ENCODE peak calls at places on chromosome 19, in six cellular contexts. One of them, this sample, is unnamed.

GRCh38 chr19:33280351-33280921 is 21.9 kb downstream of the CEBPA start:
- DNase-seq in dorsolateral prefrontal cortex: no peak
- DNase-seq in NCI-H774: no peak
- DNase-seq in stimulated activated CD8-positive, alpha-beta memory T cell treated with anti-CD3 and anti-CD28 coated beads, Interleukin-12 subunit alpha, Interleukin-12 subunit beta, amount 100 ng/mL, for 4 hours: no peak
- DNase-seq in activated effector memory CD4-positive, alpha-beta T cell treated with anti-CD3 and anti-CD28 coated beads, Interleukin-2, amount 50 U/mL, for 16 hours: no peak
- DNase-seq in amygdala: no peak
- DNase-seq in this sample: peak; percentile 80

GRCh38 chr19:36894849-36895383 is 21.2 kb downstream of the ZNF829 start:
- DNase-seq in dorsolateral prefrontal cortex: no peak
- DNase-seq in NCI-H774: no peak
- DNase-seq in stimulated activated CD8-positive, alpha-beta memory T cell treated with anti-CD3 and anti-CD28 coated beads, Interleukin-12 subunit alpha, Interleukin-12 subunit beta, amount 100 ng/mL, for 4 hours: no peak
- DNase-seq in activated effector memory CD4-positive, alpha-beta T cell treated with anti-CD3 and anti-CD28 coated beads, Interleukin-2, amount 50 U/mL, for 16 hours: no peak
- DNase-seq in amygdala: no peak
- DNase-seq in this sample: no peak

GRCh38 chr19:20318616-20319015 is 151.6 kb downstream of the ZNF486 start:
- DNase-seq in dorsolateral prefrontal cortex: no peak
- DNase-seq in NCI-H774: no peak
- DNase-seq in stimulated activated CD8-positive, alpha-beta memory T cell treated with anti-CD3 and anti-CD28 coated beads, Interleukin-12 subunit alpha, Interleukin-12 subunit beta, amount 100 ng/mL, for 4 hours: no peak
- DNase-seq in activated effector memory CD4-positive, alpha-beta T cell treated with anti-CD3 and anti-CD28 coated beads, Interleukin-2, amount 50 U/mL, for 16 hours: no peak
- DNase-seq in amygdala: no peak
- DNase-seq in this sample: no peak

GRCh38 chr19:9672893-9673292 is 2.0 kb downstream of the ZNF562 start:
- DNase-seq in dorsolateral prefrontal cortex: no peak
- DNase-seq in NCI-H774: no peak
- DNase-seq in stimulated activated CD8-positive, alpha-beta memory T cell treated with anti-CD3 and anti-CD28 coated beads, Interleukin-12 subunit alpha, Interleukin-12 subunit beta, amount 100 ng/mL, for 4 hours: no peak
- DNase-seq in activated effector memory CD4-positive, alpha-beta T cell treated with anti-CD3 and anti-CD28 coated beads, Interleukin-2, amount 50 U/mL, for 16 hours: no peak
- DNase-seq in amygdala: no peak
- DNase-seq in this sample: no peak

GRCh38 chr19:8161135-8161646 is 11.8 kb upstream of the FBN3 start:
- DNase-seq in dorsolateral prefrontal cortex: peak; percentile 42
- DNase-seq in NCI-H774: peak; percentile 89
- DNase-seq in stimulated activated CD8-positive, alpha-beta memory T cell treated with anti-CD3 and anti-CD28 coated beads, Interleukin-12 subunit alpha, Interleukin-12 subunit beta, amount 100 ng/mL, for 4 hours: no peak
- DNase-seq in activated effector memory CD4-positive, alpha-beta T cell treated with anti-CD3 and anti-CD28 coated beads, Interleukin-2, amount 50 U/mL, for 16 hours: no peak
- DNase-seq in amygdala: no peak
- DNase-seq in this sample: peak; percentile 31

GRCh38 chr19:45437328-45437727 is 13.6 kb upstream of the ERCC1 start:
- DNase-seq in dorsolateral prefrontal cortex: no peak
- DNase-seq in NCI-H774: no peak
- DNase-seq in stimulated activated CD8-positive, alpha-beta memory T cell treated with anti-CD3 and anti-CD28 coated beads, Interleukin-12 subunit alpha, Interleukin-12 subunit beta, amount 100 ng/mL, for 4 hours: no peak
- DNase-seq in activated effector memory CD4-positive, alpha-beta T cell treated with anti-CD3 and anti-CD28 coated beads, Interleukin-2, amount 50 U/mL, for 16 hours: no peak
- DNase-seq in amygdala: no peak
- DNase-seq in this sample: no peak

GRCh38 chr19:50909240-50910070 is 1.7 kb downstream of the KLK4 start:
- DNase-seq in dorsolateral prefrontal cortex: no peak
- DNase-seq in NCI-H774: peak; percentile 84
- DNase-seq in stimulated activated CD8-positive, alpha-beta memory T cell treated with anti-CD3 and anti-CD28 coated beads, Interleukin-12 subunit alpha, Interleukin-12 subunit beta, amount 100 ng/mL, for 4 hours: no peak
- DNase-seq in activated effector memory CD4-positive, alpha-beta T cell treated with anti-CD3 and anti-CD28 coated beads, Interleukin-2, amount 50 U/mL, for 16 hours: peak; percentile 64
- DNase-seq in amygdala: no peak
- DNase-seq in this sample: peak; percentile 92

GRCh38 chr19:44374789-44375188 is 18.3 kb upstream of the ZNF112 start:
- DNase-seq in dorsolateral prefrontal cortex: no peak
- DNase-seq in NCI-H774: no peak
- DNase-seq in stimulated activated CD8-positive, alpha-beta memory T cell treated with anti-CD3 and anti-CD28 coated beads, Interleukin-12 subunit alpha, Interleukin-12 subunit beta, amount 100 ng/mL, for 4 hours: no peak
- DNase-seq in activated effector memory CD4-positive, alpha-beta T cell treated with anti-CD3 and anti-CD28 coated beads, Interleukin-2, amount 50 U/mL, for 16 hours: no peak
- DNase-seq in amygdala: no peak
- DNase-seq in this sample: no peak

GRCh38 chr19:55370305-55370988 is at the start of gene IL11:
- DNase-seq in dorsolateral prefrontal cortex: no peak
- DNase-seq in NCI-H774: no peak
- DNase-seq in stimulated activated CD8-positive, alpha-beta memory T cell treated with anti-CD3 and anti-CD28 coated beads, Interleukin-12 subunit alpha, Interleukin-12 subunit beta, amount 100 ng/mL, for 4 hours: no peak
- DNase-seq in activated effector memory CD4-positive, alpha-beta T cell treated with anti-CD3 and anti-CD28 coated beads, Interleukin-2, amount 50 U/mL, for 16 hours: no peak
- DNase-seq in amygdala: no peak
- DNase-seq in this sample: no peak

GRCh38 chr19:16977306-16977705 is 49.3 kb downstream of the CPAMD8 start:
- DNase-seq in dorsolateral prefrontal cortex: no peak
- DNase-seq in NCI-H774: no peak
- DNase-seq in stimulated activated CD8-positive, alpha-beta memory T cell treated with anti-CD3 and anti-CD28 coated beads, Interleukin-12 subunit alpha, Interleukin-12 subunit beta, amount 100 ng/mL, for 4 hours: no peak
- DNase-seq in activated effector memory CD4-positive, alpha-beta T cell treated with anti-CD3 and anti-CD28 coated beads, Interleukin-2, amount 50 U/mL, for 16 hours: no peak
- DNase-seq in amygdala: no peak
- DNase-seq in this sample: no peak

GRCh38 chr19:16889429-16889882 is 657 bp downstream of the F2RL3 start:
- DNase-seq in dorsolateral prefrontal cortex: no peak
- DNase-seq in NCI-H774: no peak
- DNase-seq in stimulated activated CD8-positive, alpha-beta memory T cell treated with anti-CD3 and anti-CD28 coated beads, Interleukin-12 subunit alpha, Interleukin-12 subunit beta, amount 100 ng/mL, for 4 hours: no peak
- DNase-seq in activated effector memory CD4-positive, alpha-beta T cell treated with anti-CD3 and anti-CD28 coated beads, Interleukin-2, amount 50 U/mL, for 16 hours: no peak
- DNase-seq in amygdala: no peak
- DNase-seq in this sample: no peak

GRCh38 chr19:46861691-46862503 is 1.1 kb downstream of the ARHGAP35 start:
- DNase-seq in dorsolateral prefrontal cortex: peak; percentile 27
- DNase-seq in NCI-H774: no peak
- DNase-seq in stimulated activated CD8-positive, alpha-beta memory T cell treated with anti-CD3 and anti-CD28 coated beads, Interleukin-12 subunit alpha, Interleukin-12 subunit beta, amount 100 ng/mL, for 4 hours: no peak
- DNase-seq in activated effector memory CD4-positive, alpha-beta T cell treated with anti-CD3 and anti-CD28 coated beads, Interleukin-2, amount 50 U/mL, for 16 hours: no peak
- DNase-seq in amygdala: no peak
- DNase-seq in this sample: no peak

GRCh38 chr19:42023121-42023942 is 29.3 kb upstream of the ATP1A3 start:
- DNase-seq in dorsolateral prefrontal cortex: no peak
- DNase-seq in NCI-H774: no peak
- DNase-seq in stimulated activated CD8-positive, alpha-beta memory T cell treated with anti-CD3 and anti-CD28 coated beads, Interleukin-12 subunit alpha, Interleukin-12 subunit beta, amount 100 ng/mL, for 4 hours: no peak
- DNase-seq in activated effector memory CD4-positive, alpha-beta T cell treated with anti-CD3 and anti-CD28 coated beads, Interleukin-2, amount 50 U/mL, for 16 hours: peak; percentile 66
- DNase-seq in amygdala: no peak
- DNase-seq in this sample: peak; percentile 56

GRCh38 chr19:43467730-43468129 is 2.3 kb upstream of the LYPD3 start:
- DNase-seq in dorsolateral prefrontal cortex: no peak
- DNase-seq in NCI-H774: no peak
- DNase-seq in stimulated activated CD8-positive, alpha-beta memory T cell treated with anti-CD3 and anti-CD28 coated beads, Interleukin-12 subunit alpha, Interleukin-12 subunit beta, amount 100 ng/mL, for 4 hours: no peak
- DNase-seq in activated effector memory CD4-positive, alpha-beta T cell treated with anti-CD3 and anti-CD28 coated beads, Interleukin-2, amount 50 U/mL, for 16 hours: no peak
- DNase-seq in amygdala: no peak
- DNase-seq in this sample: no peak

GRCh38 chr19:42140125-42140754 is 8.0 kb upstream of the POU2F2 start:
- DNase-seq in dorsolateral prefrontal cortex: no peak
- DNase-seq in NCI-H774: no peak
- DNase-seq in stimulated activated CD8-positive, alpha-beta memory T cell treated with anti-CD3 and anti-CD28 coated beads, Interleukin-12 subunit alpha, Interleukin-12 subunit beta, amount 100 ng/mL, for 4 hours: no peak
- DNase-seq in activated effector memory CD4-positive, alpha-beta T cell treated with anti-CD3 and anti-CD28 coated beads, Interleukin-2, amount 50 U/mL, for 16 hours: no peak
- DNase-seq in amygdala: no peak
- DNase-seq in this sample: no peak

GRCh38 chr19:23002690-23003422 is at the start of gene ZNF728:
- DNase-seq in dorsolateral prefrontal cortex: peak; percentile 55
- DNase-seq in NCI-H774: peak; percentile 29
- DNase-seq in stimulated activated CD8-positive, alpha-beta memory T cell treated with anti-CD3 and anti-CD28 coated beads, Interleukin-12 subunit alpha, Interleukin-12 subunit beta, amount 100 ng/mL, for 4 hours: no peak
- DNase-seq in activated effector memory CD4-positive, alpha-beta T cell treated with anti-CD3 and anti-CD28 coated beads, Interleukin-2, amount 50 U/mL, for 16 hours: no peak
- DNase-seq in amygdala: no peak
- DNase-seq in this sample: peak; percentile 6

GRCh38 chr19:532578-533484 is 1.3 kb downstream of the CDC34 start:
- DNase-seq in dorsolateral prefrontal cortex: peak; percentile 79
- DNase-seq in NCI-H774: no peak
- DNase-seq in stimulated activated CD8-positive, alpha-beta memory T cell treated with anti-CD3 and anti-CD28 coated beads, Interleukin-12 subunit alpha, Interleukin-12 subunit beta, amount 100 ng/mL, for 4 hours: no peak
- DNase-seq in activated effector memory CD4-positive, alpha-beta T cell treated with anti-CD3 and anti-CD28 coated beads, Interleukin-2, amount 50 U/mL, for 16 hours: peak; percentile 78
- DNase-seq in amygdala: peak; percentile 63
- DNase-seq in this sample: peak; percentile 76

GRCh38 chr19:32824906-32825608 is 44.5 kb downstream of the SLC7A9 start:
- DNase-seq in dorsolateral prefrontal cortex: no peak
- DNase-seq in NCI-H774: no peak
- DNase-seq in stimulated activated CD8-positive, alpha-beta memory T cell treated with anti-CD3 and anti-CD28 coated beads, Interleukin-12 subunit alpha, Interleukin-12 subunit beta, amount 100 ng/mL, for 4 hours: no peak
- DNase-seq in activated effector memory CD4-positive, alpha-beta T cell treated with anti-CD3 and anti-CD28 coated beads, Interleukin-2, amount 50 U/mL, for 16 hours: no peak
- DNase-seq in amygdala: no peak
- DNase-seq in this sample: no peak

GRCh38 chr19:10712041-10712440 is 5.8 kb upstream of the DNM2 start:
- DNase-seq in dorsolateral prefrontal cortex: no peak
- DNase-seq in NCI-H774: no peak
- DNase-seq in stimulated activated CD8-positive, alpha-beta memory T cell treated with anti-CD3 and anti-CD28 coated beads, Interleukin-12 subunit alpha, Interleukin-12 subunit beta, amount 100 ng/mL, for 4 hours: no peak
- DNase-seq in activated effector memory CD4-positive, alpha-beta T cell treated with anti-CD3 and anti-CD28 coated beads, Interleukin-2, amount 50 U/mL, for 16 hours: no peak
- DNase-seq in amygdala: no peak
- DNase-seq in this sample: no peak

GRCh38 chr19:18173572-18174294 is at the start of gene IFI30:
- DNase-seq in dorsolateral prefrontal cortex: no peak
- DNase-seq in NCI-H774: peak; percentile 79
- DNase-seq in stimulated activated CD8-positive, alpha-beta memory T cell treated with anti-CD3 and anti-CD28 coated beads, Interleukin-12 subunit alpha, Interleukin-12 subunit beta, amount 100 ng/mL, for 4 hours: peak; percentile 50
- DNase-seq in activated effector memory CD4-positive, alpha-beta T cell treated with anti-CD3 and anti-CD28 coated beads, Interleukin-2, amount 50 U/mL, for 16 hours: peak; percentile 87
- DNase-seq in amygdala: no peak
- DNase-seq in this sample: peak; percentile 86

GRCh38 chr19:28609091-28609755 is 603.7 kb downstream of the UQCRFS1 start:
- DNase-seq in dorsolateral prefrontal cortex: no peak
- DNase-seq in NCI-H774: no peak
- DNase-seq in stimulated activated CD8-positive, alpha-beta memory T cell treated with anti-CD3 and anti-CD28 coated beads, Interleukin-12 subunit alpha, Interleukin-12 subunit beta, amount 100 ng/mL, for 4 hours: no peak
- DNase-seq in activated effector memory CD4-positive, alpha-beta T cell treated with anti-CD3 and anti-CD28 coated beads, Interleukin-2, amount 50 U/mL, for 16 hours: no peak
- DNase-seq in amygdala: no peak
- DNase-seq in this sample: no peak

GRCh38 chr19:33039108-33039599 is 25.5 kb downstream of the RHPN2 start:
- DNase-seq in dorsolateral prefrontal cortex: no peak
- DNase-seq in NCI-H774: no peak
- DNase-seq in stimulated activated CD8-positive, alpha-beta memory T cell treated with anti-CD3 and anti-CD28 coated beads, Interleukin-12 subunit alpha, Interleukin-12 subunit beta, amount 100 ng/mL, for 4 hours: no peak
- DNase-seq in activated effector memory CD4-positive, alpha-beta T cell treated with anti-CD3 and anti-CD28 coated beads, Interleukin-2, amount 50 U/mL, for 16 hours: no peak
- DNase-seq in amygdala: no peak
- DNase-seq in this sample: no peak

GRCh38 chr19:8367327-8368001 is 3.5 kb downstream of the ANGPTL4 start:
- DNase-seq in dorsolateral prefrontal cortex: peak; percentile 73
- DNase-seq in NCI-H774: no peak
- DNase-seq in stimulated activated CD8-positive, alpha-beta memory T cell treated with anti-CD3 and anti-CD28 coated beads, Interleukin-12 subunit alpha, Interleukin-12 subunit beta, amount 100 ng/mL, for 4 hours: no peak
- DNase-seq in activated effector memory CD4-positive, alpha-beta T cell treated with anti-CD3 and anti-CD28 coated beads, Interleukin-2, amount 50 U/mL, for 16 hours: no peak
- DNase-seq in amygdala: peak; percentile 63
- DNase-seq in this sample: no peak

GRCh38 chr19:10922638-10923014 is 5.8 kb downstream of the YIPF2 start:
- DNase-seq in dorsolateral prefrontal cortex: no peak
- DNase-seq in NCI-H774: no peak
- DNase-seq in stimulated activated CD8-positive, alpha-beta memory T cell treated with anti-CD3 and anti-CD28 coated beads, Interleukin-12 subunit alpha, Interleukin-12 subunit beta, amount 100 ng/mL, for 4 hours: no peak
- DNase-seq in activated effector memory CD4-positive, alpha-beta T cell treated with anti-CD3 and anti-CD28 coated beads, Interleukin-2, amount 50 U/mL, for 16 hours: no peak
- DNase-seq in amygdala: no peak
- DNase-seq in this sample: no peak

GRCh38 chr19:4939466-4939865 is 29.4 kb upstream of the KDM4B start:
- DNase-seq in dorsolateral prefrontal cortex: no peak
- DNase-seq in NCI-H774: no peak
- DNase-seq in stimulated activated CD8-positive, alpha-beta memory T cell treated with anti-CD3 and anti-CD28 coated beads, Interleukin-12 subunit alpha, Interleukin-12 subunit beta, amount 100 ng/mL, for 4 hours: no peak
- DNase-seq in activated effector memory CD4-positive, alpha-beta T cell treated with anti-CD3 and anti-CD28 coated beads, Interleukin-2, amount 50 U/mL, for 16 hours: no peak
- DNase-seq in amygdala: no peak
- DNase-seq in this sample: no peak

GRCh38 chr19:7833225-7834156 is 3.5 kb downstream of the EVI5L start:
- DNase-seq in dorsolateral prefrontal cortex: no peak
- DNase-seq in NCI-H774: no peak
- DNase-seq in stimulated activated CD8-positive, alpha-beta memory T cell treated with anti-CD3 and anti-CD28 coated beads, Interleukin-12 subunit alpha, Interleukin-12 subunit beta, amount 100 ng/mL, for 4 hours: no peak
- DNase-seq in activated effector memory CD4-positive, alpha-beta T cell treated with anti-CD3 and anti-CD28 coated beads, Interleukin-2, amount 50 U/mL, for 16 hours: no peak
- DNase-seq in amygdala: no peak
- DNase-seq in this sample: peak; percentile 8